ENCODE peak calls at places on chromosomes 4 and X, in seven cellular contexts. P is putamen, A is NCI-H2029 treated with DMSO at 0.1 percent for 48 hours, X is progenitor cell of endocrine pancreas, Z is OCI-LY7, T is bronchial epithelial cell, Q is GM12892. L is an unnamed sample.

GRCh38 chr4:182874946-182875345 is 42.2 kb downstream of the DCTD start:
- DNase-seq in P (no peak), A (no peak), X (no peak), Z (no peak), T (no peak), Q (no peak), L (no peak)

GRCh38 chr4:28966982-28967381 is 1753.2 kb upstream of the PCDH7 start:
- DNase-seq in P (no peak), A (no peak), X (no peak), Z (no peak), T (peak), Q (no peak), L (no peak)

GRCh38 chr4:38660838-38661237 is 3.2 kb upstream of the KLF3 start:
- DNase-seq in P (no peak), A (no peak), X (no peak), Z (no peak), T (no peak), Q (no peak), L (no peak)

GRCh38 chr4:73245955-73246354 is 12.6 kb downstream of the ANKRD17 start:
- DNase-seq in P (no peak), A (no peak), X (no peak), Z (no peak), T (no peak), Q (no peak), L (no peak)

GRCh38 chr4:38092701-38093100 is 132.5 kb downstream of the PTTG2 start:
- DNase-seq in P (no peak), A (no peak), X (no peak), Z (no peak), T (peak), Q (no peak), L (no peak)

GRCh38 chrX:30597258-30598012 is 19.9 kb upstream of the TASL start:
- DNase-seq in P (no peak), A (no peak), X (no peak), Z (peak), T (no peak), Q (peak), L (no peak)

GRCh38 chrX:101452051-101452450 is 33.2 kb upstream of the ARMCX4 start:
- DNase-seq in P (no peak), A (no peak), X (no peak), Z (no peak), T (no peak), Q (no peak), L (no peak)

GRCh38 chr4:150150545-150151156 is 72.4 kb downstream of the DCLK2 start:
- DNase-seq in P (peak), A (no peak), X (no peak), Z (no peak), T (no peak), Q (no peak), L (no peak)

GRCh38 chr4:112348488-112349158 is 51.5 kb downstream of the ALPK1 start:
- DNase-seq in P (peak), A (peak), X (no peak), Z (no peak), T (peak), Q (no peak), L (no peak)

GRCh38 chr4:8352368-8353157 is 83.0 kb downstream of the HTRA3 start:
- DNase-seq in P (no peak), A (no peak), X (no peak), Z (no peak), T (no peak), Q (no peak), L (no peak)

GRCh38 chr4:108117473-108118182 is 51.1 kb downstream of the LEF1 start:
- DNase-seq in P (peak), A (no peak), X (no peak), Z (peak), T (no peak), Q (no peak), L (no peak)

GRCh38 chrX:39948564-39948963 is 149.2 kb downstream of the BCOR start:
- DNase-seq in P (no peak), A (no peak), X (no peak), Z (no peak), T (no peak), Q (no peak), L (no peak)

GRCh38 chr4:121977251-121978168 is 25.6 kb upstream of the TRPC3 start:
- DNase-seq in P (no peak), A (no peak), X (no peak), Z (peak), T (peak), Q (peak), L (no peak)

GRCh38 chrX:133921084-133921483 is 64.3 kb downstream of the GPC3 start:
- DNase-seq in P (no peak), A (no peak), X (no peak), Z (no peak), T (no peak), Q (no peak), L (no peak)

GRCh38 chr4:53497446-53498069 is 93.7 kb downstream of the LNX1 start:
- DNase-seq in P (no peak), A (no peak), X (no peak), Z (no peak), T (no peak), Q (no peak), L (no peak)

L was measured in NCI-H1048.